ENCODE peak calls at places on chromosome 20, in five cellular contexts. One of them, this sample, is unnamed.

GRCh38 chr20:64091762-64092161 is 7.6 kb upstream of the LKAAEAR1 start:
- DNase-seq in transverse colon: no peak
- DNase-seq in ovary: no peak
- DNase-seq in A549: no peak
- DNase-seq in stomach: no peak
- DNase-seq in this sample: no peak

GRCh38 chr20:49791165-49791564 is 21.5 kb upstream of the SLC9A8 start:
- DNase-seq in transverse colon: no peak
- DNase-seq in ovary: no peak
- DNase-seq in A549: no peak
- DNase-seq in stomach: no peak
- DNase-seq in this sample: no peak

GRCh38 chr20:61316351-61316750 is 64.3 kb downstream of the CDH4 start:
- DNase-seq in transverse colon: no peak
- DNase-seq in ovary: no peak
- DNase-seq in A549: no peak
- DNase-seq in stomach: no peak
- DNase-seq in this sample: no peak

GRCh38 chr20:57439432-57439831 is 48.2 kb downstream of the RBM38 start:
- DNase-seq in transverse colon: peak
- DNase-seq in ovary: peak
- DNase-seq in A549: peak
- DNase-seq in stomach: peak
- DNase-seq in this sample: peak

GRCh38 chr20:5657190-5657872 is 92.9 kb upstream of the SHLD1 start:
- DNase-seq in transverse colon: peak
- DNase-seq in ovary: peak
- DNase-seq in A549: peak
- DNase-seq in stomach: no peak
- DNase-seq in this sample: peak

GRCh38 chr20:1374246-1374645 is 18.6 kb downstream of the FKBP1A start:
- DNase-seq in transverse colon: no peak
- DNase-seq in ovary: no peak
- DNase-seq in A549: no peak
- DNase-seq in stomach: no peak
- DNase-seq in this sample: no peak

GRCh38 chr20:46520976-46521579 is 7.7 kb upstream of the ZNF334 start:
- DNase-seq in transverse colon: peak
- DNase-seq in ovary: peak
- DNase-seq in A549: peak
- DNase-seq in stomach: peak
- DNase-seq in this sample: no peak

GRCh38 chr20:1376453-1377270 is 16.2 kb downstream of the FKBP1A start:
- DNase-seq in transverse colon: no peak
- DNase-seq in ovary: no peak
- DNase-seq in A549: no peak
- DNase-seq in stomach: no peak
- DNase-seq in this sample: no peak

GRCh38 chr20:57650266-57650665 is 30.0 kb upstream of the ZBP1 start:
- DNase-seq in transverse colon: no peak
- DNase-seq in ovary: peak
- DNase-seq in A549: no peak
- DNase-seq in stomach: no peak
- DNase-seq in this sample: no peak

GRCh38 chr20:4989570-4989969 is 11.7 kb downstream of the SLC23A2 start:
- DNase-seq in transverse colon: no peak
- DNase-seq in ovary: no peak
- DNase-seq in A549: no peak
- DNase-seq in stomach: no peak
- DNase-seq in this sample: no peak

GRCh38 chr20:13929836-13930235 is 60.6 kb downstream of the SEL1L2 start:
- DNase-seq in transverse colon: no peak
- DNase-seq in ovary: no peak
- DNase-seq in A549: no peak
- DNase-seq in stomach: no peak
- DNase-seq in this sample: no peak

GRCh38 chr20:15900443-15900842 is 672.8 kb downstream of the KIF16B start:
- DNase-seq in transverse colon: no peak
- DNase-seq in ovary: no peak
- DNase-seq in A549: no peak
- DNase-seq in stomach: no peak
- DNase-seq in this sample: no peak

GRCh38 chr20:53806683-53807401 is 213.2 kb upstream of the ZNF217 start:
- DNase-seq in transverse colon: no peak
- DNase-seq in ovary: no peak
- DNase-seq in A549: no peak
- DNase-seq in stomach: no peak
- DNase-seq in this sample: no peak

GRCh38 chr20:5061209-5061608 is 58.5 kb downstream of the PCNA start:
- DNase-seq in transverse colon: no peak
- DNase-seq in ovary: no peak
- DNase-seq in A549: peak
- DNase-seq in stomach: no peak
- DNase-seq in this sample: no peak

GRCh38 chr20:33072362-33072761 is 7.1 kb upstream of the BPIFB4 start:
- DNase-seq in transverse colon: no peak
- DNase-seq in ovary: no peak
- DNase-seq in A549: no peak
- DNase-seq in stomach: no peak
- DNase-seq in this sample: no peak

GRCh38 chr20:25239387-25240370 is 8.2 kb upstream of the PYGB start:
- DNase-seq in transverse colon: peak
- DNase-seq in ovary: no peak
- DNase-seq in A549: no peak
- DNase-seq in stomach: no peak
- DNase-seq in this sample: peak

GRCh38 chr20:56003966-56004365 is 1.4 kb downstream of the CBLN4 start:
- DNase-seq in transverse colon: peak
- DNase-seq in ovary: peak
- DNase-seq in A549: no peak
- DNase-seq in stomach: no peak
- DNase-seq in this sample: no peak

GRCh38 chr20:54067606-54068174 is 2.7 kb downstream of the BCAS1 start:
- DNase-seq in transverse colon: peak
- DNase-seq in ovary: no peak
- DNase-seq in A549: peak
- DNase-seq in stomach: peak
- DNase-seq in this sample: no peak

GRCh38 chr20:57808266-57808866 is 98.6 kb upstream of the PMEPA1 start:
- DNase-seq in transverse colon: no peak
- DNase-seq in ovary: no peak
- DNase-seq in A549: no peak
- DNase-seq in stomach: no peak
- DNase-seq in this sample: no peak

GRCh38 chr20:52746768-52747167 is 225.4 kb upstream of the TSHZ2 start:
- DNase-seq in transverse colon: no peak
- DNase-seq in ovary: no peak
- DNase-seq in A549: no peak
- DNase-seq in stomach: no peak
- DNase-seq in this sample: no peak

GRCh38 chr20:46215913-46216707 is 92.2 kb downstream of the CDH22 start:
- DNase-seq in transverse colon: no peak
- DNase-seq in ovary: no peak
- DNase-seq in A549: peak
- DNase-seq in stomach: no peak
- DNase-seq in this sample: no peak

GRCh38 chr20:54922096-54922495 is 446.7 kb downstream of the DOK5 start:
- DNase-seq in transverse colon: no peak
- DNase-seq in ovary: no peak
- DNase-seq in A549: no peak
- DNase-seq in stomach: no peak
- DNase-seq in this sample: no peak

GRCh38 chr20:4898282-4898681 is 103.0 kb downstream of the SLC23A2 start:
- DNase-seq in transverse colon: peak
- DNase-seq in ovary: no peak
- DNase-seq in A549: no peak
- DNase-seq in stomach: peak
- DNase-seq in this sample: no peak

GRCh38 chr20:10553326-10553984 is 118.3 kb downstream of the SLX4IP start:
- DNase-seq in transverse colon: peak
- DNase-seq in ovary: peak
- DNase-seq in A549: peak
- DNase-seq in stomach: peak
- DNase-seq in this sample: peak

GRCh38 chr20:63896136-63896890 is 1.4 kb downstream of the DNAJC5 start:
- DNase-seq in transverse colon: peak
- DNase-seq in ovary: peak
- DNase-seq in A549: no peak
- DNase-seq in stomach: peak
- DNase-seq in this sample: no peak

GRCh38 chr20:10731190-10731955 is 57.6 kb upstream of the JAG1 start:
- DNase-seq in transverse colon: no peak
- DNase-seq in ovary: no peak
- DNase-seq in A549: no peak
- DNase-seq in stomach: no peak
- DNase-seq in this sample: no peak

GRCh38 chr20:20209684-20210083 is 157.4 kb downstream of the CFAP61 start:
- DNase-seq in transverse colon: no peak
- DNase-seq in ovary: no peak
- DNase-seq in A549: no peak
- DNase-seq in stomach: no peak
- DNase-seq in this sample: no peak

GRCh38 chr20:53195882-53196610 is 223.9 kb downstream of the TSHZ2 start:
- DNase-seq in transverse colon: no peak
- DNase-seq in ovary: no peak
- DNase-seq in A549: no peak
- DNase-seq in stomach: no peak
- DNase-seq in this sample: no peak

GRCh38 chr20:59580208-59580980 is 23.9 kb upstream of the PHACTR3 start:
- DNase-seq in transverse colon: no peak
- DNase-seq in ovary: no peak
- DNase-seq in A549: no peak
- DNase-seq in stomach: no peak
- DNase-seq in this sample: peak

GRCh38 chr20:39773380-39774000 is 811.3 kb downstream of the DHX35 start:
- DNase-seq in transverse colon: no peak
- DNase-seq in ovary: no peak
- DNase-seq in A549: no peak
- DNase-seq in stomach: no peak
- DNase-seq in this sample: no peak
- TF ChIP-seq CTCF in transverse colon: no peak
- TF ChIP-seq CTCF in ovary: no peak
- TF ChIP-seq CTCF in A549: no peak
- TF ChIP-seq CTCF in stomach: no peak
- TF ChIP-seq CTCF in this sample: no peak

DNA sequence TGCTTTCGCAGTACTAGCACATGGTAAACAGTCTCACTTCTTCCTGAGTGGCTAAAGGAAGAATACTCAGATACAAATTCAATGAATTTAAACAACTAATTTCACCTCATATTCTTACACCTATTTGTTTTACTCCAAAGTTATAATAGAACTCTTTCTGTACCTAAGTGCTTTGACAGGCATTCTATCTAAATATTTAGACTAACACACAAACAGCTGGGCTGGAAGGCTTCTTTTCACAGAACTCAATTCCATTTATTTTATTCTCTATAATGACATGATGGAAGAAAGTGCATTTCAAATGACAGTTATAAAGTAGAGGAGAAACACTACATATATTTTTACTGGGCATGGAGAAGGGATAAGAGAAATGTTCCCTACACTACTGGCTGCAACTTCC is 384.9 kb upstream of the SPTLC3 start:
- DNase-seq in transverse colon: no peak
- DNase-seq in ovary: no peak
- DNase-seq in A549: no peak
- DNase-seq in stomach: no peak
- DNase-seq in this sample: no peak
- TF ChIP-seq EP300 in transverse colon: no peak
- TF ChIP-seq EP300 in ovary: no peak
- TF ChIP-seq EP300 in A549: no peak
- TF ChIP-seq EP300 in stomach: no peak
- TF ChIP-seq EP300 in this sample: no peak

DNA sequence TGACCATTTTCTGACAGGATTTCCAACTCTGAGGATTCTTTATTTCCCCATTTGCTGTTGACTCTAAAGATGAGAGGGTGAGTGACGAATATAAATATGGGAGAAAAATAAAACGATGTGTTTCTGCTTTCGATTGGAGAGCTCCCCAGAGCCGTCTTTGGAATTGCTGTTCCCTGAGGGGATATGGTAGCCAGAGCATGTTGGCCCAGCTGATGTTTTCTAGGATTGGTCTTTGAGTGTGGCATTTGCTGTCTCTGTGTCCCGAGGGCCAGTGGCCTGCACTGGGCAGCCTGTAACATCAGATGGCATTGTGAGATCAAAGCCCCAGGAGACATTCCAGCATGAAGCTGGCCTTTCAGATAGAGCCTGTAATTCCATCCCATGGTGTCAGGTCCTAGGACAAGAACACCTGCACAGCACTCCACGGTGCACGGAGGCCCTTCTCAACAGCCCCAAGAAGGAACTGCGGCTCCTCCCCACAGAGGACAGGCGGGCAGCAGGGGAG is 26.7 kb downstream of the PKIG start:
- DNase-seq in transverse colon: no peak
- DNase-seq in ovary: no peak
- DNase-seq in A549: no peak
- DNase-seq in stomach: no peak
- DNase-seq in this sample: no peak
- H3K4me3 ChIP-seq in transverse colon: no peak
- H3K4me3 ChIP-seq in ovary: no peak
- H3K4me3 ChIP-seq in A549: no peak
- H3K4me3 ChIP-seq in stomach: no peak
- H3K4me3 ChIP-seq in this sample: peak

GRCh38 chr20:34534391-34535165 is 18.4 kb downstream of the DYNLRB1 start:
- DNase-seq in transverse colon: no peak
- DNase-seq in ovary: no peak
- DNase-seq in A549: no peak
- DNase-seq in stomach: no peak
- DNase-seq in this sample: peak

GRCh38 chr20:34535301-34535840 is 19.1 kb downstream of the DYNLRB1 start:
- DNase-seq in transverse colon: no peak
- DNase-seq in ovary: no peak
- DNase-seq in A549: no peak
- DNase-seq in stomach: no peak
- DNase-seq in this sample: peak

GRCh38 chr20:34537651-34538050 is 20.9 kb upstream of the MAP1LC3A start:
- DNase-seq in transverse colon: no peak
- DNase-seq in ovary: no peak
- DNase-seq in A549: no peak
- DNase-seq in stomach: no peak
- DNase-seq in this sample: peak

GRCh38 chr20:34538671-34539123 is 19.8 kb upstream of the MAP1LC3A start:
- DNase-seq in transverse colon: peak
- DNase-seq in ovary: no peak
- DNase-seq in A549: peak
- DNase-seq in stomach: peak
- DNase-seq in this sample: peak

GRCh38 chr20:34536798-34537394 is 20.7 kb downstream of the DYNLRB1 start:
- DNase-seq in transverse colon: peak
- DNase-seq in ovary: no peak
- DNase-seq in A549: peak
- DNase-seq in stomach: peak
- DNase-seq in this sample: peak
- TF ChIP-seq CTCF in transverse colon: peak
- TF ChIP-seq CTCF in ovary: no peak
- TF ChIP-seq CTCF in A549: peak
- TF ChIP-seq CTCF in stomach: no peak
- TF ChIP-seq CTCF in this sample: peak

GRCh38 chr20:62860924-62861691 is 514 bp downstream of the TCFL5 start:
- DNase-seq in transverse colon: no peak
- DNase-seq in ovary: peak
- DNase-seq in A549: peak
- DNase-seq in stomach: no peak
- DNase-seq in this sample: no peak
- TF ChIP-seq EP300 in transverse colon: no peak
- TF ChIP-seq EP300 in ovary: no peak
- TF ChIP-seq EP300 in A549: no peak
- TF ChIP-seq EP300 in stomach: no peak
- TF ChIP-seq EP300 in this sample: no peak

This sample was measured in sigmoid colon.